ENCODE peak calls at places on chromosomes 11 and 22, in four cellular contexts. I is Panc1, T is K562, O is HepG2. P is an unnamed sample.
A peak's percentile ranks its signal among the peaks of the same experiment; 100 is the strongest.

GRCh38 chr11:8732748-8733241 is 50.2 kb downstream of the RPL27A start:
- DNase-seq in I (no peak), T (no peak), O (no peak), P (no peak)

GRCh38 chr11:119352857-119353260 is 6.4 kb upstream of the MFRP start:
- DNase-seq in I (no peak), T (peak; percentile 63), O (peak; percentile 92), P (no peak)

GRCh38 chr22:40452730-40453487 is 82.5 kb downstream of the SGSM3 start:
- DNase-seq in I (no peak), T (no peak), O (no peak), P (no peak)

GRCh38 chr11:122634507-122634906 is 21.0 kb upstream of the UBASH3B start:
- DNase-seq in I (no peak), T (no peak), O (no peak), P (no peak)

GRCh38 chr22:24697671-24698082 is 76.8 kb downstream of the PIWIL3 start:
- DNase-seq in I (no peak), T (no peak), O (no peak), P (no peak)

GRCh38 chr11:79195209-79195608 is 245.6 kb downstream of the TENM4 start:
- DNase-seq in I (no peak), T (no peak), O (no peak), P (no peak)

GRCh38 chr11:35539781-35540281 is 14.4 kb upstream of the PAMR1 start:
- DNase-seq in I (no peak), T (no peak), O (no peak), P (no peak)

GRCh38 chr22:23055448-23056179 is 14.7 kb upstream of the GNAZ start:
- DNase-seq in I (no peak), T (no peak), O (no peak), P (no peak)

GRCh38 chr11:130817608-130817944 is 98.7 kb downstream of the SNX19 start:
- DNase-seq in I (no peak), T (no peak), O (no peak), P (no peak)

GRCh38 chr11:79087238-79087956 is 353.4 kb downstream of the TENM4 start:
- DNase-seq in I (no peak), T (no peak), O (peak; percentile 84), P (no peak)

GRCh38 chr11:120195601-120196289 is 15.1 kb upstream of the OAF start:
- DNase-seq in I (no peak), T (no peak), O (no peak), P (no peak)

GRCh38 chr22:45524966-45525365 is 22.3 kb downstream of the FBLN1 start:
- DNase-seq in I (no peak), T (no peak), O (no peak), P (no peak)

GRCh38 chr22:42644422-42645340 is 4.3 kb upstream of the ATP5MGL start:
- DNase-seq in I (no peak), T (no peak), O (no peak), P (no peak)

GRCh38 chr22:40491990-40492631 is 121.7 kb downstream of the SGSM3 start:
- DNase-seq in I (no peak), T (no peak), O (no peak), P (no peak)

GRCh38 chr11:120141144-120142071 is 3.5 kb upstream of the TRIM29 start:
- DNase-seq in I (no peak), T (no peak), O (no peak), P (no peak)

GRCh38 chr11:29448246-29448877 is 568.5 kb downstream of the KCNA4 start:
- DNase-seq in I (no peak), T (no peak), O (no peak), P (peak; percentile 2)

GRCh38 chr22:21876486-21877176 is 9.2 kb upstream of the MAPK1 start:
- DNase-seq in I (no peak), T (peak; percentile 81), O (no peak), P (no peak)

GRCh38 chr11:122584670-122585069 is 70.9 kb upstream of the UBASH3B start:
- DNase-seq in I (no peak), T (no peak), O (no peak), P (no peak)

GRCh38 chr11:11313426-11313825 is 39.6 kb downstream of the CSNK2A3 start:
- DNase-seq in I (no peak), T (no peak), O (peak; percentile 7), P (no peak)

GRCh38 chr11:10032991-10033390 is 261.0 kb downstream of the SBF2 start:
- DNase-seq in I (no peak), T (no peak), O (no peak), P (no peak)

GRCh38 chr11:96316869-96317268 is 26.1 kb downstream of the MAML2 start:
- DNase-seq in I (no peak), T (no peak), O (no peak), P (no peak)

GRCh38 chr11:75341583-75341982 is 9.9 kb downstream of the ARRB1 start:
- DNase-seq in I (no peak), T (no peak), O (no peak), P (no peak)

GRCh38 chr11:44822369-44822768 is 95.6 kb downstream of the TSPAN18 start:
- DNase-seq in I (no peak), T (peak; percentile 17), O (no peak), P (no peak)

GRCh38 chr11:35927730-35928129 is 16.1 kb upstream of the LDLRAD3 start:
- DNase-seq in I (no peak), T (no peak), O (peak; percentile 41), P (no peak)

GRCh38 chr11:114738954-114739353 is 60.6 kb downstream of the NXPE2 start:
- DNase-seq in I (peak; percentile 27), T (peak; percentile 30), O (peak; percentile 27), P (peak; percentile 22)

GRCh38 chr22:32042924-32043323 is at the start of gene SLC5A1:
- DNase-seq in I (no peak), T (no peak), O (no peak), P (no peak)

GRCh38 chr22:31106651-31107205 is 640 bp downstream of the SELENOM start:
- DNase-seq in I (no peak), T (no peak), O (no peak), P (no peak)

GRCh38 chr11:45045692-45046471 is 95.2 kb upstream of the TP53I11 start:
- DNase-seq in I (peak; percentile 13), T (no peak), O (no peak), P (peak; percentile 6)

GRCh38 chr11:33900159-33900855 is 8.4 kb upstream of the LMO2 start:
- DNase-seq in I (no peak), T (no peak), O (no peak), P (no peak)

GRCh38 chr22:27810566-27810965 is 9.0 kb upstream of the MN1 start:
- DNase-seq in I (no peak), T (no peak), O (peak; percentile 40), P (no peak)

DNA sequence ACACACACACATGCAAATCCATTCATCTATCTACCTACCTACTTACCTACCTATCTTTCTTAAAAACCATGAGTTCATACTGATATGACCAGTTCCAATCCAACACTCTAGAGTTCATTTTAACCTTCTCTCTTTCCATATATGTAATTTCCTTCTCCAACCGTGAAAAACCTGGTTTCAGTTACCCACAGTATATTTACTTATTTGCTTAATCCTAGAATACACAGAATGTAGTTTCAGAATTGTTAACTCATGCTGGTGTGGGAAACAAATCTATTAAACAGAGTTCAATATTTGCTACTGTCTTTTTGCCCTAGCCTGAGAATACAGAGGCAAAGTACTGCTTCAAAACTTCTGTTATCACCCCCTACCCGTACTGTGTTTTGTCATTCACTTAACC is 101.3 kb downstream of the RRM1 start:
- DNase-seq in I (no peak), T (no peak), O (no peak), P (no peak)
- TF ChIP-seq REST in I (no peak), T (no peak), O (no peak), P (no peak)

GRCh38 chr11:17764446-17765218 is 30.1 kb downstream of the KCNC1 start:
- DNase-seq in I (no peak), T (no peak), O (no peak), P (no peak)

GRCh38 chr11:17763244-17763643 is 28.7 kb downstream of the KCNC1 start:
- DNase-seq in I (no peak), T (no peak), O (no peak), P (no peak)

GRCh38 chr11:17763703-17764102 is 29.1 kb downstream of the KCNC1 start:
- DNase-seq in I (no peak), T (no peak), O (no peak), P (no peak)

GRCh38 chr11:17760102-17761029 is 25.8 kb downstream of the KCNC1 start:
- DNase-seq in I (peak; percentile 28), T (peak; percentile 70), O (peak; percentile 69), P (peak; percentile 51)

DNA sequence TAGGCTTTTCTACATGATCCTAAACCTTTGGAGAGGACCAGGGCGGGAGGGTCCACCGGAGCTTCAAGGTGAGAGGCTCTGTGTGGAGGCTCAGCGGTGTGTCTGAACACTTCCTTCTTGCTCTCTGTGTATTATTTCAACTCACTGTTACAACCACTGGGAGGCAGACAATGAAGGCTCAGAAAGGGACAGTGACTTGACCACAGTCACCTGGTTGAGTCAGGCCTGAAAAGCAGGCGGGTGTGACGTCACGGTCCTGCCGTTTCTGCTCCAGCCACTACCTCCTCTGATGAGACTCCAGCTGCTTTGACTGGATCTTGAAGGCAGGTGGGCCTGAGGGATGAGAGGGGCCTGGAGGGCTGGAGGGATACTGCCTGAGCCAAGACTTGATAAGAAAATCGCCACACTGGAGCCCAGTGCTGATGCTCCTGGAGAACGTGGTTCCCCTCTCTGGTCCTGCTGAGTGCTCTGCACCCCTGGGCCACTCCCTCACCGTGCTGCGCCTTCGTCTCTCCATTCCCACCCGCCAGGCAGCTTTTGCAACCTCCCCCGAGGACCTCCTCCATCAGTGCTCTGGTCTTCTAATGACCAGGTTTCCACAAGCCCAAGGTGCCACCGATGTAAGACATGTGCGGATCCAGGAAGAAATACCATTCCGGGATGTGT is 27.9 kb downstream of the KCNC1 start:
- DNase-seq in I (no peak), T (peak; percentile 48), O (no peak), P (peak; percentile 28)
- TF ChIP-seq TCF7L2 in I (no peak), T (no peak), O (no peak), P (no peak)

GRCh38 chr11:65422633-65423515 is at the start of gene NEAT1:
- DNase-seq in I (no peak), T (peak; percentile 78), O (peak; percentile 87), P (peak; percentile 79)
- TF ChIP-seq REST in I (peak; percentile 78), T (peak; percentile 96), O (no peak), P (no peak)

GRCh38 chr22:49208003-49208402 is 619.7 kb downstream of the BRD1 start:
- DNase-seq in I (no peak), T (no peak), O (no peak), P (no peak)
- TF ChIP-seq TCF7L2 in I (no peak), T (no peak), O (no peak), P (no peak)

GRCh38 chr22:39303358-39303757 is 16.1 kb downstream of the RPL3 start:
- DNase-seq in I (no peak), T (no peak), O (peak; percentile 90), P (no peak)

GRCh38 chr22:39301926-39302325 is 17.5 kb downstream of the RPL3 start:
- DNase-seq in I (no peak), T (no peak), O (no peak), P (no peak)

GRCh38 chr22:39306456-39307361 is 12.7 kb downstream of the RPL3 start:
- DNase-seq in I (no peak), T (peak; percentile 60), O (no peak), P (no peak)

GRCh38 chr22:39302431-39302960 is 16.9 kb downstream of the RPL3 start:
- DNase-seq in I (no peak), T (no peak), O (no peak), P (no peak)

GRCh38 chr22:39303892-39304671 is 15.3 kb downstream of the RPL3 start:
- DNase-seq in I (no peak), T (no peak), O (no peak), P (no peak)
- TF ChIP-seq REST in I (no peak), T (no peak), O (no peak), P (no peak)

GRCh38 chr11:47143322-47143721 is 33.4 kb downstream of the ARFGAP2 start:
- DNase-seq in I (no peak), T (no peak), O (no peak), P (no peak)
- TF ChIP-seq TCF7L2 in I (no peak), T (no peak), O (no peak), P (no peak)